ENCODE peak calls at places on chromosomes 4 and X, in four cellular contexts. Q is neural progenitor cell, W is tibial artery, L is stomach. A is an unnamed sample.

GRCh38 chrX:264634-265455 is 16.3 kb upstream of the PLCXD1 start:
- DNase-seq in Q (no peak), W (peak; percentile 29), L (peak; percentile 76), A (peak; percentile 35)

GRCh38 chr4:177182156-177182555 is 127.5 kb upstream of the NEIL3 start:
- DNase-seq in Q (no peak), W (no peak), L (no peak), A (no peak)

GRCh38 chrX:102345916-102346315 is 93.9 kb downstream of the NXF2B start:
- DNase-seq in Q (peak; percentile 63), W (peak; percentile 67), L (peak; percentile 78), A (peak; percentile 41)

GRCh38 chr4:155552180-155552579 is 114.5 kb upstream of the GUCY1A1 start:
- DNase-seq in Q (no peak), W (no peak), L (no peak), A (no peak)

GRCh38 chrX:29071525-29071924 is 484.3 kb downstream of the IL1RAPL1 start:
- DNase-seq in Q (no peak), W (no peak), L (no peak), A (no peak)

GRCh38 chrX:63561425-63561824 is 210.3 kb upstream of the SPIN4 start:
- DNase-seq in Q (no peak), W (no peak), L (no peak), A (no peak)

GRCh38 chrX:68994135-68994882 is 165.5 kb downstream of the EFNB1 start:
- DNase-seq in Q (no peak), W (no peak), L (no peak), A (no peak)

GRCh38 chr4:105996845-105997244 is 101.6 kb downstream of the NPNT start:
- DNase-seq in Q (no peak), W (no peak), L (no peak), A (no peak)

GRCh38 chr4:48767530-48767929 is 12.5 kb downstream of the FRYL start:
- DNase-seq in Q (no peak), W (no peak), L (no peak), A (no peak)

GRCh38 chr4:821631-822030 is 4.3 kb downstream of the CPLX1 start:
- DNase-seq in Q (no peak), W (no peak), L (no peak), A (no peak)

GRCh38 chrX:124211312-124211942 is 121.0 kb upstream of the TEX13D start:
- DNase-seq in Q (peak; percentile 50), W (no peak), L (no peak), A (no peak)

GRCh38 chr4:20272411-20272872 is 20.7 kb downstream of the SLIT2 start:
- DNase-seq in Q (no peak), W (no peak), L (no peak), A (no peak)

GRCh38 chr4:183344523-183345255 is 22.5 kb upstream of the CLDN24 start:
- DNase-seq in Q (no peak), W (no peak), L (no peak), A (no peak)

GRCh38 chr4:85812776-85813175 is 337.8 kb downstream of the ARHGAP24 start:
- DNase-seq in Q (no peak), W (no peak), L (no peak), A (no peak)

GRCh38 chrX:115013705-115014104 is 3.7 kb downstream of the IL13RA2 start:
- DNase-seq in Q (no peak), W (no peak), L (no peak), A (no peak)

GRCh38 chrX:23003121-23003520 is 3.4 kb downstream of the DDX53 start:
- DNase-seq in Q (no peak), W (no peak), L (no peak), A (no peak)

GRCh38 chrX:15344106-15344505 is 8.8 kb upstream of the PIGA start:
- DNase-seq in Q (no peak), W (no peak), L (no peak), A (no peak)

GRCh38 chr4:8828869-8829268 is 42.8 kb downstream of the HMX1 start:
- DNase-seq in Q (no peak), W (no peak), L (no peak), A (no peak)

GRCh38 chr4:71235321-71236206 is 103.3 kb upstream of the SLC4A4 start:
- DNase-seq in Q (no peak), W (no peak), L (no peak), A (no peak)

GRCh38 chr4:120155287-120155686 is 88.6 kb upstream of the MAD2L1 start:
- DNase-seq in Q (no peak), W (no peak), L (no peak), A (no peak)

GRCh38 chr4:55543858-55544257 is 2.9 kb downstream of the CLOCK start:
- DNase-seq in Q (no peak), W (no peak), L (no peak), A (no peak)

GRCh38 chr4:124060261-124060918 is 652.1 kb downstream of the ANKRD50 start:
- DNase-seq in Q (no peak), W (peak; percentile 72), L (peak; percentile 27), A (no peak)
- H3K4me3 ChIP-seq in Q (no peak overlapping the region), W (no peak overlapping the region), L (no peak overlapping the region), A (no peak overlapping the region)

GRCh38 chrX:130105226-130105625 is 5.1 kb downstream of the ELF4 start:
- DNase-seq in Q (no peak), W (no peak), L (no peak), A (no peak)
- H3K4me1 ChIP-seq in Q (peaks cover 5% of the 10 kb centered on the region), W (peaks cover 8% of the 10 kb centered on the region), L (peaks cover 61% of the 10 kb centered on the region), A (peaks cover 16% of the 10 kb centered on the region)

DNA sequence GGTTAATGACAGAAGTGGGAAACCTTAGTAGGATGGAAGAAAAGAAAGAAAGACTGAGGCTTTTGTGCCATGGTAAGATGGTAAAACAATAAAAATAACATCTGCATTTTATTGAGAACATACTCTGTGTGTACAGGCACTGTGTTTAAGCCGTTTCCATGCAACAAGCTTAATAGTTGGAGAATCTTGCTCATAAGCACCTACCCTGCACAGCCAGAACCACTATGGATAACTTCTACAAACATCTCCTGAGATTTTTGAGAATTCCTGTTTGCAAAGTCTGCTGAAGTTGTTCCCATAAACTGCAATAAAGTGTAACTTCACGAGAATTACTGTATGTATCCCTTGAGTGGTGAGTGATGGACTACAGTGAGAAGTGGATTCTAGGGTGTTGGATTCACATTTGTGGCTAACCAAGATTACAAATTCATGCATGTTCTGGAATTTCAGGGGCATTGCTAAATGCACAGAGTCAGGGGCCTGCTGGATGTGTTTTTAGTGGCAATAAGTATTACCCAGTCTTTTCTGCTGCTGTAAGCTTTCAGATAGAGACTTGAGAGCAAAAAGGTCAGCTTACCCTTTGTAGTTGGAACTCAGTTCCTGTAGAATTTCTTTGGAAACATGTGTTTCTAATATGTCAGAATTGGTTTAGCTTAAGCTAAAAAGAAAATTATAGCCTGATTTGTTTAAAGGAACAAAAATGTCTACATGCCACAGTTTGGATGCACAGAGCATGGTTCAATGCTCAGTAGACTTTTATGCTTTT is 132.5 kb downstream of the AFF1 start:
- DNase-seq in Q (no peak), W (no peak), L (no peak), A (no peak)
- H3K27ac ChIP-seq in Q (no peak overlapping the region), W (no peak overlapping the region), L (no peak overlapping the region), A (no peak overlapping the region)

DNA sequence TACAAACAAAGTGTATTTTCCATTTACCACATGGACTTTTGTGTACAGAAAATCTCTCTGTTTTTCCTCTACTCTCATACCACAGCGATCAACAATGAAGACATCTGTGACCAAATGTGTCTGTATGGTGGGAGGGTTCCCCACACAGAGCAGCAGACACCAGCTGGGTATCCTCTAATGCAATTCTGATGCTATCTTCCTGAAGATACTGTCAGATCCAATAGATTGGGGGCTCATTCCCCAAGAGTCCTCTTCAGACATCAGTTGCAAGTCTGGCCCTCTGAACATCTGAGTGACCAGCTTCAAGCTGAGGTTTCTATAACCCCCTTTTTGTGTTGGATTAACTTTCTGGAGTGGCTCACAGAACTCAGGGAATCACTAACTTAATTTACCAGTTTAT is 659.4 kb downstream of the CCSER1 start:
- DNase-seq in Q (no peak), W (no peak), L (no peak), A (no peak)
- H3K4me3 ChIP-seq in Q (no peak overlapping the region), W (no peak overlapping the region), L (no peak overlapping the region), A (no peak overlapping the region)

A was measured in lower lobe of right lung.